ENCODE peak calls at places on chromosomes 16 and 17, in five cellular contexts. J is adrenal gland, T is mammary epithelial cell, G is Caco-2, P is body of pancreas. X is an unnamed sample. For H3K36me3, the result is how much of the 10 kb centered on the place peaks cover.

GRCh38 chr17:49000943-49001342 is 3.8 kb downstream of the IGF2BP1 start:
- DNase-seq in J (no peak), T (no peak), G (no peak), P (no peak), X (no peak)

GRCh38 chr17:66273391-66273722 is 29.1 kb upstream of the PRKCA start:
- DNase-seq in J (no peak), T (no peak), G (no peak), P (no peak), X (no peak)

GRCh38 chr17:28747801-28748750 is 4.3 kb downstream of the TRAF4 start:
- DNase-seq in J (no peak), T (no peak), G (no peak), P (peak), X (no peak)

GRCh38 chr17:5705876-5706420 is 121.6 kb upstream of the NLRP1 start:
- DNase-seq in J (no peak), T (no peak), G (no peak), P (no peak), X (no peak)

GRCh38 chr16:67514382-67514828 is 14.2 kb upstream of the RIPOR1 start:
- DNase-seq in J (peak), T (peak), G (peak), P (peak), X (peak)

GRCh38 chr16:4612474-4612931 is 2.2 kb downstream of the UBALD1 start:
- DNase-seq in J (no peak), T (no peak), G (no peak), P (no peak), X (no peak)

GRCh38 chr16:50037791-50038190 is 12.8 kb downstream of the CNEP1R1 start:
- DNase-seq in J (no peak), T (no peak), G (no peak), P (no peak), X (no peak)

GRCh38 chr16:27437946-27438345 is 36.0 kb downstream of the IL21R start:
- DNase-seq in J (peak), T (no peak), G (no peak), P (no peak), X (no peak)

GRCh38 chr17:61410100-61410551 is 10.5 kb downstream of the TBX2 start:
- DNase-seq in J (peak), T (no peak), G (no peak), P (no peak), X (no peak)

GRCh38 chr17:80995131-80995530 is 3.5 kb downstream of the CHMP6 start:
- DNase-seq in J (no peak), T (no peak), G (no peak), P (no peak), X (no peak)

GRCh38 chr17:74935585-74936469 is at the start of gene OTOP3:
- DNase-seq in J (no peak), T (no peak), G (no peak), P (no peak), X (no peak)

GRCh38 chr16:77285676-77286075 is 86.5 kb downstream of the SYCE1L start:
- DNase-seq in J (no peak), T (no peak), G (no peak), P (no peak), X (no peak)

GRCh38 chr16:4266372-4266771 is 6.5 kb downstream of the TFAP4 start:
- DNase-seq in J (no peak), T (no peak), G (peak), P (no peak), X (no peak)

GRCh38 chr16:4307215-4308037 is 8.4 kb upstream of the GLIS2 start:
- DNase-seq in J (peak), T (peak), G (peak), P (peak), X (peak)

GRCh38 chr16:990516-991291 is 9.1 kb downstream of the SOX8 start:
- DNase-seq in J (no peak), T (no peak), G (no peak), P (no peak), X (no peak)

GRCh38 chr16:67708368-67708771 is 10.7 kb downstream of the GFOD2 start:
- DNase-seq in J (no peak), T (peak), G (no peak), P (no peak), X (no peak)

GRCh38 chr17:59695943-59696681 is 11.1 kb downstream of the PTRH2 start:
- DNase-seq in J (no peak), T (no peak), G (no peak), P (no peak), X (no peak)

GRCh38 chr16:19400709-19401108 is 17.0 kb upstream of the TMC5 start:
- DNase-seq in J (no peak), T (no peak), G (no peak), P (peak), X (no peak)
- TF ChIP-seq CTCF in J (no peak), T (peak), G (no peak), P (no peak), X (no peak)

GRCh38 chr16:82070656-82071369 is 35.8 kb downstream of the HSD17B2 start:
- DNase-seq in J (no peak), T (peak), G (no peak), P (no peak), X (peak)

GRCh38 chr16:82071421-82071820 is 36.4 kb downstream of the HSD17B2 start:
- DNase-seq in J (no peak), T (peak), G (no peak), P (no peak), X (no peak)

GRCh38 chr16:82078125-82078524 is 43.1 kb downstream of the HSD17B2 start:
- DNase-seq in J (no peak), T (no peak), G (no peak), P (no peak), X (no peak)

GRCh38 chr16:82072313-82072712 is 37.3 kb downstream of the HSD17B2 start:
- DNase-seq in J (no peak), T (no peak), G (no peak), P (no peak), X (no peak)

DNA sequence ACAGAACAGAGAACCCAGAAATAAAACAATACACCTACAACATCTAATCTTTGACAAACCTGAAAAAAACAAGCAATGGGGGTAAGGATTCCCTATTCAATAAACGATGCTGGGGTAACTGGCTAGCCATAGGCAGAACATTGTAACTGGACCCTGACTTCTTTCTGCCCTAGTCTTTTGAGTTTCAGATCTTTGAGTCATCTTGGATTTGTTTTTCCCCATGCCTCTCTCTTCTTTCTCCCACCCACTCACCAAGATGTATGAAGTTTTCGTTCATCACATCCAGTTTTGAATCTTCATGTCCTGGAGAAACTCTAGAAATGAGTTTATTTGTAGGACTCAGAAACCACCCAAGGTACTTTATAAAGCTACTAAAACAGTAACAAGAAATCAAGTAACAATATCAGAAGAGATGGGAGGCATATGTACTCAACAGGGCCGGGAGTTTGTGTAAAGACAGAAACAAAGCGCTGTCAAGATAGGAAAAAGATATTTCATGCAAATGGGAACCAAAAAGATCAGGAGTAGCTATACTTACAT is 39.0 kb downstream of the HSD17B2 start:
- DNase-seq in J (no peak), T (no peak), G (no peak), P (no peak), X (no peak)
- H3K36me3 ChIP-seq in J (under half), T (under half), G (under half), P (under half), X (under half)

GRCh38 chr17:21215935-21216334 is 2.0 kb upstream of the TMEM11 start:
- DNase-seq in J (no peak), T (no peak), G (no peak), P (no peak), X (no peak)
- H3K4me3 ChIP-seq in J (no peak), T (no peak), G (no peak), P (no peak), X (no peak)

GRCh38 chr17:65185686-65186382 is 48.7 kb downstream of the RGS9 start:
- DNase-seq in J (no peak), T (no peak), G (no peak), P (no peak), X (no peak)
- TF ChIP-seq CTCF in J (no peak), T (no peak), G (no peak), P (no peak), X (peak)

DNA sequence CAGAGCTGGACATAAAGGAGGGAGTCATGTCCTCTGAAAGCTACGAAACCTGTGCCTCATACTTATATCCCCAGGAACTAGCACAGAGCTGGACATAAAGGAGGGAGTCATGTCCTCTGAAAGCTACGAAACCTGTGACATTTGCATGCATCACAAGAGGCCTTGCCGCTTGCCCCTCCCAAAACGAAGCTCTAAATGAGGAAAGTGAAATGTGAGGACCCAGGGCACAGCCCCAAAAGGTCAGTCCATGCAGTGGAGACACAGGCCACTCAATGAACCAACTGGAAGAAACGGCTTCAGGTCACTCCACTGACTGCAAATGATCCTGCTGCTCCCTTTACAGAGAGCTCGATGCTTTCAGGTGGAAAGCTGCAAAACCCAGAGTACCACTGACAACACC is 38.3 kb downstream of the COG7 start:
- DNase-seq in J (no peak), T (no peak), G (no peak), P (no peak), X (no peak)
- H3K36me3 ChIP-seq in J (under half), T (under half), G (under half), P (under half), X (under half)

GRCh38 chr17:7579839-7580630 is 597 bp downstream of the CD68 start:
- DNase-seq in J (no peak), T (no peak), G (no peak), P (no peak), X (no peak)
- H3K4me3 ChIP-seq in J (no peak), T (no peak), G (no peak), P (no peak), X (no peak)